ENCODE peak calls at places on chromosomes 11 and 22, in seven cellular contexts. One of them, this sample, is unnamed.

GRCh38 chr11:112588252-112588668 is 327.6 kb upstream of the PLET1 start:
- DNase-seq in A549: peak
- DNase-seq in mesendoderm: peak
- DNase-seq in CD8-positive, alpha-beta memory T cell: peak
- DNase-seq in fibroblast of lung: peak
- DNase-seq in left ventricle myocardium inferior: peak
- DNase-seq in Caco-2: peak
- DNase-seq in this sample: peak

GRCh38 chr11:27141576-27141975 is 101.0 kb downstream of the BBOX1 start:
- DNase-seq in A549: no peak
- DNase-seq in mesendoderm: no peak
- DNase-seq in CD8-positive, alpha-beta memory T cell: no peak
- DNase-seq in fibroblast of lung: no peak
- DNase-seq in left ventricle myocardium inferior: no peak
- DNase-seq in Caco-2: no peak
- DNase-seq in this sample: no peak

GRCh38 chr11:135075740-135076139 is 663.7 kb upstream of the B3GAT1 start:
- DNase-seq in A549: no peak
- DNase-seq in mesendoderm: peak
- DNase-seq in CD8-positive, alpha-beta memory T cell: peak
- DNase-seq in fibroblast of lung: peak
- DNase-seq in left ventricle myocardium inferior: peak
- DNase-seq in Caco-2: peak
- DNase-seq in this sample: peak

GRCh38 chr11:75077316-75077715 is 19.4 kb downstream of the OR2AT4 start:
- DNase-seq in A549: no peak
- DNase-seq in mesendoderm: no peak
- DNase-seq in CD8-positive, alpha-beta memory T cell: no peak
- DNase-seq in fibroblast of lung: no peak
- DNase-seq in left ventricle myocardium inferior: no peak
- DNase-seq in Caco-2: no peak
- DNase-seq in this sample: no peak

GRCh38 chr11:122439911-122440782 is 215.4 kb upstream of the UBASH3B start:
- DNase-seq in A549: peak
- DNase-seq in mesendoderm: peak
- DNase-seq in CD8-positive, alpha-beta memory T cell: no peak
- DNase-seq in fibroblast of lung: peak
- DNase-seq in left ventricle myocardium inferior: peak
- DNase-seq in Caco-2: peak
- DNase-seq in this sample: peak

GRCh38 chr11:11038339-11039248 is 180.7 kb upstream of the ZBED5 start:
- DNase-seq in A549: no peak
- DNase-seq in mesendoderm: no peak
- DNase-seq in CD8-positive, alpha-beta memory T cell: no peak
- DNase-seq in fibroblast of lung: no peak
- DNase-seq in left ventricle myocardium inferior: no peak
- DNase-seq in Caco-2: no peak
- DNase-seq in this sample: no peak

GRCh38 chr11:23284626-23285025 is 424.4 kb upstream of the CCDC179 start:
- DNase-seq in A549: no peak
- DNase-seq in mesendoderm: no peak
- DNase-seq in CD8-positive, alpha-beta memory T cell: no peak
- DNase-seq in fibroblast of lung: peak
- DNase-seq in left ventricle myocardium inferior: no peak
- DNase-seq in Caco-2: no peak
- DNase-seq in this sample: no peak

GRCh38 chr11:130907229-130907628 is 9.1 kb downstream of the SNX19 start:
- DNase-seq in A549: no peak
- DNase-seq in mesendoderm: no peak
- DNase-seq in CD8-positive, alpha-beta memory T cell: no peak
- DNase-seq in fibroblast of lung: no peak
- DNase-seq in left ventricle myocardium inferior: no peak
- DNase-seq in Caco-2: no peak
- DNase-seq in this sample: no peak

GRCh38 chr11:16839821-16840220 is 101.4 kb downstream of the C11orf58 start:
- DNase-seq in A549: no peak
- DNase-seq in mesendoderm: no peak
- DNase-seq in CD8-positive, alpha-beta memory T cell: no peak
- DNase-seq in fibroblast of lung: no peak
- DNase-seq in left ventricle myocardium inferior: no peak
- DNase-seq in Caco-2: no peak
- DNase-seq in this sample: no peak

GRCh38 chr11:8018742-8019631 is 31.9 kb downstream of the EIF3F start:
- DNase-seq in A549: peak
- DNase-seq in mesendoderm: peak
- DNase-seq in CD8-positive, alpha-beta memory T cell: peak
- DNase-seq in fibroblast of lung: peak
- DNase-seq in left ventricle myocardium inferior: peak
- DNase-seq in Caco-2: no peak
- DNase-seq in this sample: peak

GRCh38 chr11:118216621-118217526 is 7.9 kb downstream of the JAML start:
- DNase-seq in A549: no peak
- DNase-seq in mesendoderm: no peak
- DNase-seq in CD8-positive, alpha-beta memory T cell: peak
- DNase-seq in fibroblast of lung: no peak
- DNase-seq in left ventricle myocardium inferior: no peak
- DNase-seq in Caco-2: no peak
- DNase-seq in this sample: no peak

GRCh38 chr22:25120093-25120561 is 79.5 kb upstream of the CRYBB3 start:
- DNase-seq in A549: no peak
- DNase-seq in mesendoderm: peak
- DNase-seq in CD8-positive, alpha-beta memory T cell: no peak
- DNase-seq in fibroblast of lung: no peak
- DNase-seq in left ventricle myocardium inferior: no peak
- DNase-seq in Caco-2: peak
- DNase-seq in this sample: peak

GRCh38 chr11:32886180-32886579 is 6.4 kb upstream of the QSER1 start:
- DNase-seq in A549: no peak
- DNase-seq in mesendoderm: no peak
- DNase-seq in CD8-positive, alpha-beta memory T cell: no peak
- DNase-seq in fibroblast of lung: no peak
- DNase-seq in left ventricle myocardium inferior: no peak
- DNase-seq in Caco-2: no peak
- DNase-seq in this sample: no peak

GRCh38 chr11:4680341-4680740 is 17.3 kb downstream of the OR51E2 start:
- DNase-seq in A549: no peak
- DNase-seq in mesendoderm: no peak
- DNase-seq in CD8-positive, alpha-beta memory T cell: no peak
- DNase-seq in fibroblast of lung: no peak
- DNase-seq in left ventricle myocardium inferior: no peak
- DNase-seq in Caco-2: no peak
- DNase-seq in this sample: no peak

GRCh38 chr22:38383417-38383816 is 66.2 kb upstream of the CSNK1E start:
- DNase-seq in A549: no peak
- DNase-seq in mesendoderm: no peak
- DNase-seq in CD8-positive, alpha-beta memory T cell: no peak
- DNase-seq in fibroblast of lung: no peak
- DNase-seq in left ventricle myocardium inferior: no peak
- DNase-seq in Caco-2: no peak
- DNase-seq in this sample: no peak

GRCh38 chr22:42300286-42301071 is 30.0 kb upstream of the TCF20 start:
- DNase-seq in A549: no peak
- DNase-seq in mesendoderm: peak
- DNase-seq in CD8-positive, alpha-beta memory T cell: no peak
- DNase-seq in fibroblast of lung: no peak
- DNase-seq in left ventricle myocardium inferior: no peak
- DNase-seq in Caco-2: peak
- DNase-seq in this sample: no peak

DNA sequence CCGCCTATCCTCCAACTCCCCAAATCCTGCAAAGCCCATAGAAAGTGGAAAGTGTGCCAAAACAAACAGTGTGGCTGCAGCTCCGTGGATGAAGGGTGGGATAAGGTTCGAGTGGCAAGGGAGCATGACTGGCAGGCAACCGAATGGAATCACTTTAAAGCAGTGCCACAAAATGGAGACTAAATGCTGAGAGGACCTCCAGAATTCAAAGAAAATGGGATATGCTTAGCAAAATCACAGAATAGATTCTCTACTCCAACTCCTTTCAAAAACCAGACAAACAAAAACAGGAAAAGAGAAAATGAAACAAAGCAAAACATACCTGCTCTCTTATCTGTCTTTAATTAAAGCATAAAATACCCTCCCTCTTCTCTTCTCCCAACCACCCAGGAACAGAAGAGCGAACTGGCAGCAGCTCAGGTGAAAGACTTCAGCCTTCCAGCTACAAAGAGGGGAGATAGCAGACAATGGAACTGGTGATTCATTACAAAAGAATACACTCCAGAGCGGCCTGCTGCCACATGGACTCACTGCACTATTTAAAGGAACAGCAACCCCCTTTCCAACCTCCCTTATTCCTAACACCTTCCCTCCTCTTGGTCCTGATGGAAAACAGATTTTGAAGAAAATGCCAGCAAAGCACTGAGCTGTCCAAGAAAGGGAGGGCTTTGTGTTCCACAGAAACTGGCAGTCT is 118.5 kb downstream of the APOL5 start:
- DNase-seq in A549: peak
- DNase-seq in mesendoderm: peak
- DNase-seq in CD8-positive, alpha-beta memory T cell: no peak
- DNase-seq in fibroblast of lung: peak
- DNase-seq in left ventricle myocardium inferior: peak
- DNase-seq in Caco-2: peak
- DNase-seq in this sample: peak
- H3K4me3 ChIP-seq in A549: peak
- H3K4me3 ChIP-seq in mesendoderm: no peak
- H3K4me3 ChIP-seq in CD8-positive, alpha-beta memory T cell: no peak
- H3K4me3 ChIP-seq in fibroblast of lung: peak
- H3K4me3 ChIP-seq in left ventricle myocardium inferior: peak
- H3K4me3 ChIP-seq in Caco-2: peak
- H3K4me3 ChIP-seq in this sample: peak

DNA sequence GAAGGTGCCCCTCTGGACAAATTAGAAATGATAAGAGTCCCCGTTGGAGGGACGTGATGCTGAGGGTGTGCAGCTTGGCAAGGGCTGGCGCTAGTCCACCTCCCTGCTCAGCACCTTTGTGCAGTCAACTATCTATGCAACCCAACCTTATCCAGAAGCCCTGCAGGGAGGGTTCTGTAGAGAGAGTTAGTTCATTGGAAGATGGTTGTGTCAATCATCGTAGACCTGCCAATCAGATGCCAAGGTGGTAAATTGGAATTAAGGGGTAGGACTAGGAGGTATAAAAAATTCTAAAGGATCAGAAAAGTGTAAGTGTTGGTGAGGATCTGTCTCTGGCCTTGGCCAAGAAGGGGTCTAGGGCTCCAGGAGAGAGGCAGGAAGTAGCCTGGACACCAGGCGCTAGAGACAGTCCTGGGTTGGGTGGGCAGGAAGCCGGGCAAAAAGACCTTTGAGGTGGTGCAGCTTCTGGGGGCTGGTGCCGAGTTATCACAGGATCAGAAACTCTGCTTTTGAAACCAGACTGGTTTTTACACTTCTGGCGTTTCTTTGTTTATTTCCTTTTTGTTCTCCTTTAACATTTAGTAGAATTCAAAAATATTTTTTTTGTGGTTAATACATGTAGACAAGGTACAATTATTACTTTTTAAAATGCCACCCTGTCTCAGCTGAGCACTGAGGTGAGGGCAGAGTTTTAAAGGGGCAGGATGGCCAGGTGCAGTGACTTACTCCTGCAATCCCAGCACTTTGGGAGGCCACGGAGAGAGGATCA is 1.6 kb downstream of the C1QTNF6 start:
- DNase-seq in A549: peak
- DNase-seq in mesendoderm: peak
- DNase-seq in CD8-positive, alpha-beta memory T cell: peak
- DNase-seq in fibroblast of lung: peak
- DNase-seq in left ventricle myocardium inferior: peak
- DNase-seq in Caco-2: peak
- DNase-seq in this sample: no peak
- H3K4me3 ChIP-seq in A549: peak
- H3K4me3 ChIP-seq in mesendoderm: no peak
- H3K4me3 ChIP-seq in CD8-positive, alpha-beta memory T cell: peak
- H3K4me3 ChIP-seq in fibroblast of lung: no peak
- H3K4me3 ChIP-seq in left ventricle myocardium inferior: peak
- H3K4me3 ChIP-seq in Caco-2: no peak
- H3K4me3 ChIP-seq in this sample: no peak

GRCh38 chr11:43735931-43736330 is 55.4 kb downstream of the HSD17B12 start:
- DNase-seq in A549: no peak
- DNase-seq in mesendoderm: no peak
- DNase-seq in CD8-positive, alpha-beta memory T cell: no peak
- DNase-seq in fibroblast of lung: peak
- DNase-seq in left ventricle myocardium inferior: no peak
- DNase-seq in Caco-2: no peak
- DNase-seq in this sample: no peak

GRCh38 chr11:43735115-43735514 is 54.6 kb downstream of the HSD17B12 start:
- DNase-seq in A549: no peak
- DNase-seq in mesendoderm: no peak
- DNase-seq in CD8-positive, alpha-beta memory T cell: no peak
- DNase-seq in fibroblast of lung: no peak
- DNase-seq in left ventricle myocardium inferior: no peak
- DNase-seq in Caco-2: no peak
- DNase-seq in this sample: no peak

GRCh38 chr11:43737194-43737575 is 56.6 kb downstream of the HSD17B12 start:
- DNase-seq in A549: no peak
- DNase-seq in mesendoderm: no peak
- DNase-seq in CD8-positive, alpha-beta memory T cell: no peak
- DNase-seq in fibroblast of lung: no peak
- DNase-seq in left ventricle myocardium inferior: no peak
- DNase-seq in Caco-2: no peak
- DNase-seq in this sample: no peak

GRCh38 chr11:43736502-43737193 is 56.1 kb downstream of the HSD17B12 start:
- DNase-seq in A549: no peak
- DNase-seq in mesendoderm: no peak
- DNase-seq in CD8-positive, alpha-beta memory T cell: no peak
- DNase-seq in fibroblast of lung: peak
- DNase-seq in left ventricle myocardium inferior: no peak
- DNase-seq in Caco-2: no peak
- DNase-seq in this sample: no peak

DNA sequence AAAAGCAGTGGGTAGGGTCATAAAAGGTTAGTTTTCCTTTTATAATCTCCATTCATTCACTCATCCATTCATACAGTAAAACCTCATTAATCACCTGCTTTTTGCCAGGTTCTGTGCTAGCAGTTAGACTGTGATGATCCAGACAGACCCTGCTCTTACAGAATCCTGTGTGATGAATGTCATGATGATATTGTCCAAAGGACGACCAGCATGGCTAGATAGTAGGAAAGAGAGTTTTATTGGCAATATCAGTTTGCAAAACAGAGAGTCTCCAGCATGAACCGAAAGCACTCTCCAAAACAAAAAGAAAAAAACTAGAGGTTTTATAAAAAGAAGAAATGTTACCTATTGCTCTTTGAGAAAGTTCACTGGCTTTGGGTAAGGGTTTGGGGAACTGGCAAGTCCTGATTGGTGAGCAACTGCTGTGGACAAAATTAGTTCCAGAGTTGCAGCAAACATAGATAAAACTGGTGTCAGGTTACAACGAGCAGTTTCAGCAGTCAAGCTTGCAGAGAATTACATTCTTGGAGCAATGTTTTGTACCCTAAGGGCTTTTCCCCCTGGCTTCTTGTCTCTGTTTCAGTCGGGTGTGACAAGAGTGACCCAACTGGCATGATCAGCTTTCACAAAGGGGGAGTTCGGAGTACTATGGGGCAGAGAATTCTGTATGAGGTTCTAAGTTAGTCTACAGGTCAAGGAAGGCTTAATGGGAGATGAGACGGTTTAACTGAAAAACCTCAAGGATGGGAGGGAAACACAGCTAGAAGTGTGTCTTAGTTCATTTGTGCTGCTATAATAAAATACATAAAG is 58.3 kb downstream of the HSD17B12 start:
- DNase-seq in A549: no peak
- DNase-seq in mesendoderm: peak
- DNase-seq in CD8-positive, alpha-beta memory T cell: no peak
- DNase-seq in fibroblast of lung: peak
- DNase-seq in left ventricle myocardium inferior: no peak
- DNase-seq in Caco-2: peak
- DNase-seq in this sample: peak
- H3K4me3 ChIP-seq in A549: no peak
- H3K4me3 ChIP-seq in mesendoderm: no peak
- H3K4me3 ChIP-seq in CD8-positive, alpha-beta memory T cell: no peak
- H3K4me3 ChIP-seq in fibroblast of lung: no peak
- H3K4me3 ChIP-seq in left ventricle myocardium inferior: peak
- H3K4me3 ChIP-seq in Caco-2: no peak
- H3K4me3 ChIP-seq in this sample: peak

GRCh38 chr11:47400813-47401279 is 7.5 kb upstream of the SLC39A13 start:
- DNase-seq in A549: no peak
- DNase-seq in mesendoderm: peak
- DNase-seq in CD8-positive, alpha-beta memory T cell: no peak
- DNase-seq in fibroblast of lung: no peak
- DNase-seq in left ventricle myocardium inferior: no peak
- DNase-seq in Caco-2: no peak
- DNase-seq in this sample: no peak
- H3K4me3 ChIP-seq in A549: no peak
- H3K4me3 ChIP-seq in mesendoderm: no peak
- H3K4me3 ChIP-seq in CD8-positive, alpha-beta memory T cell: peak
- H3K4me3 ChIP-seq in fibroblast of lung: no peak
- H3K4me3 ChIP-seq in left ventricle myocardium inferior: peak
- H3K4me3 ChIP-seq in Caco-2: peak
- H3K4me3 ChIP-seq in this sample: no peak

This sample was measured in adrenal gland.